ENCODE peak calls at places on chromosomes 11 and 22, in seven cellular contexts. S, U, J, M, O, E and W are unnamed samples.

GRCh38 chr22:25120093-25120561 is 79.5 kb upstream of the CRYBB3 start:
- DNase-seq in S (no peak), U (no peak), J (peak; percentile 65), M (no peak), O (no peak), E (peak; percentile 17), W (no peak)

GRCh38 chr11:1746516-1746931 is 3.9 kb downstream of the IFITM10 start:
- DNase-seq in S (no peak), U (no peak), J (no peak), M (peak; percentile 29), O (no peak), E (no peak), W (no peak)

GRCh38 chr11:16921019-16921418 is 93.2 kb downstream of the PLEKHA7 start:
- DNase-seq in S (no peak), U (no peak), J (no peak), M (no peak), O (no peak), E (no peak), W (no peak)

GRCh38 chr22:28395920-28396447 is 283.7 kb downstream of the TTC28 start:
- DNase-seq in S (no peak), U (no peak), J (no peak), M (no peak), O (peak; percentile 78), E (no peak), W (no peak)

GRCh38 chr11:1761857-1762536 is 1.7 kb downstream of the CTSD start:
- DNase-seq in S (no peak), U (no peak), J (no peak), M (no peak), O (no peak), E (no peak), W (no peak)

GRCh38 chr11:2138436-2139117 is 612 bp downstream of the IGF2 start:
- DNase-seq in S (no peak), U (no peak), J (no peak), M (no peak), O (no peak), E (no peak), W (no peak)

GRCh38 chr11:89405629-89406028 is 85.5 kb downstream of the NOX4 start:
- DNase-seq in S (no peak), U (no peak), J (no peak), M (no peak), O (no peak), E (no peak), W (no peak)

GRCh38 chr11:12075822-12076821 is 34.3 kb upstream of the MICAL2 start:
- DNase-seq in S (no peak), U (no peak), J (no peak), M (no peak), O (peak; percentile 100), E (no peak), W (no peak)

GRCh38 chr11:64744544-64745218 is 739 bp upstream of the RASGRP2 start:
- DNase-seq in S (peak; percentile 87), U (no peak), J (no peak), M (no peak), O (no peak), E (no peak), W (no peak)

GRCh38 chr11:67032830-67033555 is 10.1 kb downstream of the SYT12 start:
- DNase-seq in S (no peak), U (no peak), J (no peak), M (no peak), O (peak; percentile 94), E (no peak), W (no peak)

GRCh38 chr11:92765965-92766371 is 203.5 kb upstream of the MTNR1B start:
- DNase-seq in S (no peak), U (no peak), J (no peak), M (no peak), O (peak; percentile 56), E (no peak), W (no peak)

GRCh38 chr11:106399075-106399500 is 321.6 kb downstream of the AASDHPPT start:
- DNase-seq in S (no peak), U (no peak), J (peak; percentile 16), M (no peak), O (peak; percentile 100), E (no peak), W (no peak)